ENCODE peak calls at places on chromosomes 5 and 9, in nine cellular contexts. R is transverse colon, X is spleen, G is uterus, P is IMR-90, Y is heart left ventricle, B is adrenal gland, V is HepG2, N is A549. Z is an unnamed sample.

GRCh38 chr5:147863409-147864194 is 14.9 kb upstream of the SCGB3A2 start:
- DNase-seq in R (no peak), X (no peak), G (no peak), P (no peak), Y (no peak), B (no peak), V (no peak), N (no peak), Z (no peak)

GRCh38 chr5:43647789-43648188 is 44.8 kb downstream of the NNT start:
- DNase-seq in R (no peak), X (no peak), G (no peak), P (no peak), Y (no peak), B (no peak), V (no peak), N (no peak), Z (no peak)

GRCh38 chr5:67197536-67197935 is 937 bp upstream of the CD180 start:
- DNase-seq in R (no peak), X (no peak), G (no peak), P (no peak), Y (no peak), B (no peak), V (no peak), N (no peak), Z (no peak)

GRCh38 chr5:9409413-9410089 is 136.3 kb downstream of the SEMA5A start:
- DNase-seq in R (no peak), X (no peak), G (no peak), P (no peak), Y (no peak), B (no peak), V (no peak), N (no peak), Z (no peak)

GRCh38 chr9:15306068-15306756 is 804 bp downstream of the TTC39B start:
- DNase-seq in R (peak), X (peak), G (peak), P (peak), Y (peak), B (peak), V (peak), N (no peak), Z (peak)

GRCh38 chr5:156208271-156208670 is 118.7 kb upstream of the SGCD start:
- DNase-seq in R (no peak), X (no peak), G (no peak), P (peak), Y (no peak), B (no peak), V (no peak), N (no peak), Z (peak)

GRCh38 chr9:34392511-34392910 is 15.8 kb upstream of the MYORG start:
- DNase-seq in R (no peak), X (no peak), G (no peak), P (no peak), Y (no peak), B (no peak), V (no peak), N (no peak), Z (no peak)

GRCh38 chr9:87959916-87960581 is 14.3 kb downstream of the CDK20 start:
- DNase-seq in R (peak), X (no peak), G (no peak), P (peak), Y (no peak), B (peak), V (no peak), N (no peak), Z (no peak)

GRCh38 chr5:178793156-178793555 is 62.7 kb upstream of the ZNF354A start:
- DNase-seq in R (peak), X (no peak), G (no peak), P (no peak), Y (no peak), B (no peak), V (peak), N (no peak), Z (peak)

GRCh38 chr9:134781895-134782294 is 98.7 kb upstream of the FCN2 start:
- DNase-seq in R (no peak), X (no peak), G (no peak), P (no peak), Y (no peak), B (no peak), V (no peak), N (no peak), Z (no peak)

GRCh38 chr9:133955821-133956411 is 36.2 kb downstream of the VAV2 start:
- DNase-seq in R (peak), X (peak), G (no peak), P (peak), Y (no peak), B (no peak), V (no peak), N (no peak), Z (no peak)

GRCh38 chr9:127417130-127418036 is 6.8 kb upstream of the ZNF79 start:
- DNase-seq in R (no peak), X (no peak), G (no peak), P (peak), Y (no peak), B (no peak), V (no peak), N (no peak), Z (no peak)

GRCh38 chr5:172123269-172123692 is 64.7 kb downstream of the STK10 start:
- DNase-seq in R (peak), X (no peak), G (no peak), P (peak), Y (peak), B (peak), V (peak), N (no peak), Z (peak)

GRCh38 chr9:129435996-129436676 is 184.8 kb downstream of the C9orf50 start:
- DNase-seq in R (no peak), X (no peak), G (no peak), P (no peak), Y (no peak), B (no peak), V (no peak), N (no peak), Z (no peak)

GRCh38 chr5:34022131-34022705 is 14.4 kb upstream of the AMACR start:
- DNase-seq in R (no peak), X (no peak), G (no peak), P (peak), Y (no peak), B (no peak), V (no peak), N (no peak), Z (no peak)

GRCh38 chr5:78540335-78541057 is 108.1 kb downstream of the LHFPL2 start:
- DNase-seq in R (no peak), X (no peak), G (no peak), P (no peak), Y (no peak), B (no peak), V (no peak), N (no peak), Z (no peak)

GRCh38 chr9:89702401-89702800 is 97.6 kb downstream of the GADD45G start:
- DNase-seq in R (no peak), X (no peak), G (no peak), P (no peak), Y (no peak), B (no peak), V (no peak), N (no peak), Z (no peak)

GRCh38 chr9:89705651-89706050 is 100.8 kb downstream of the GADD45G start:
- DNase-seq in R (no peak), X (no peak), G (no peak), P (no peak), Y (no peak), B (no peak), V (no peak), N (no peak), Z (no peak)

GRCh38 chr9:89699646-89700045 is 94.8 kb downstream of the GADD45G start:
- DNase-seq in R (no peak), X (no peak), G (no peak), P (no peak), Y (no peak), B (no peak), V (peak), N (no peak), Z (no peak)

GRCh38 chr9:89698606-89699005 is 93.8 kb downstream of the GADD45G start:
- DNase-seq in R (no peak), X (no peak), G (no peak), P (no peak), Y (no peak), B (no peak), V (no peak), N (no peak), Z (no peak)

DNA sequence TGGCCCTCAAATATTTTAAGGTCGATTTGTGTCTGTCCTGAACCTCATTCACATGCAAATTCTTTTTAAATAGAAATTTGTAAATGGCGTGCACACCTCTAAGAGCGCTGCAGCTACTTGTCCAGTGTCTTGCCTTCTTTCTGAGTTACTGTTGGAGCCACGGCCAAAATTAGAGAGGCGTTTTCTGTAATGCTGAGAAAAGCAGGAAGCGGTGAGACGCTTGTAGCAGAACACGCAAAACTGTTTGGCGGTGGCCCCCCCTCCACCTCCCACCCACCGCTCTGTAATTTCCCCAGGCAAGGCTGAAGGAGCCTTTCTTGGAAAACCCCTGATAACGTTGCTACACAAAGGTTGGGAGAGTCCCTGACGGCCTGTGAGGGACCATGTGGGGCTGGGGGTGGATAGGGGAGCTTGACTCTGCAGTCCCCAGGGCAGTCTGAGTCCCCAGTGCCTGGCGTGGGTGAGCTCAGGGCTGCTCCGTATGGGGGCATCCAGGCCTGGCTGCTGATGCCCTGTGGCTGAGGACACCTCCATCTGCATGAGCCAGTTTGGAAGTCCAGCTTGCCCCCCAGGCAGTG is 96.5 kb downstream of the GADD45G start:
- DNase-seq in R (no peak), X (peak), G (no peak), P (no peak), Y (no peak), B (no peak), V (no peak), N (no peak), Z (no peak)
- TF ChIP-seq POLR2A in R (no peak), X (no peak), G (no peak), P (no peak), Y (no peak), B (no peak), V (no peak), N (no peak), Z (no peak)

GRCh38 chr9:84669293-84670105 is at the start of gene NTRK2:
- DNase-seq in R (no peak), X (peak), G (no peak), P (peak), Y (peak), B (no peak), V (no peak), N (no peak), Z (no peak)
- TF ChIP-seq POLR2A in R (no peak), X (no peak), G (no peak), P (no peak), Y (no peak), B (no peak), V (no peak), N (no peak), Z (no peak)

GRCh38 chr5:35420200-35420599 is 189.9 kb upstream of the PRLR start:
- DNase-seq in R (no peak), X (no peak), G (no peak), P (no peak), Y (no peak), B (no peak), V (peak), N (no peak), Z (no peak)

GRCh38 chr5:35416217-35416988 is 186.1 kb upstream of the PRLR start:
- DNase-seq in R (no peak), X (no peak), G (no peak), P (no peak), Y (no peak), B (no peak), V (peak), N (no peak), Z (no peak)

GRCh38 chr5:35415305-35415704 is 185.0 kb upstream of the PRLR start:
- DNase-seq in R (no peak), X (no peak), G (no peak), P (no peak), Y (no peak), B (no peak), V (no peak), N (no peak), Z (no peak)

GRCh38 chr5:35417040-35417439 is 186.8 kb upstream of the PRLR start:
- DNase-seq in R (no peak), X (no peak), G (no peak), P (no peak), Y (no peak), B (no peak), V (no peak), N (no peak), Z (no peak)
- TF ChIP-seq POLR2A in R (no peak), X (no peak), G (no peak), P (no peak), Y (no peak), B (no peak), V (no peak), N (no peak), Z (no peak)

GRCh38 chr5:98773464-98774191 is at the start of gene RGMB:
- DNase-seq in R (peak), X (peak), G (peak), P (peak), Y (peak), B (peak), V (peak), N (peak), Z (peak)
- TF ChIP-seq POLR2A in R (peak), X (no peak), G (peak), P (peak), Y (peak), B (peak), V (peak), N (peak), Z (no peak)

Z was measured in erythroblast.